ENCODE peak calls at places on chromosome 2, in seven cellular contexts. W is Peyer's patch, Q is nucleus accumbens, R is mucosa of descending colon, F is putamen, E is ureter, U is adipocyte. Y is an unnamed sample.

GRCh38 chr2:41723531-41723930 is 324.3 kb upstream of the PKDCC start:
- DNase-seq in U (peak; percentile 17), R (no peak), E (no peak), W (no peak), Q (no peak), F (no peak), Y (no peak)

GRCh38 chr2:194054262-194054767 is 1602.7 kb upstream of the SLC39A10 start:
- DNase-seq in U (no peak), Q (no peak), F (no peak), W (no peak), E (no peak), R (no peak), Y (no peak)

GRCh38 chr2:82062469-82062868 is 1757.9 kb upstream of the LRRTM1 start:
- DNase-seq in U (no peak), R (no peak), F (no peak), E (no peak), W (no peak), Q (no peak), Y (no peak)

GRCh38 chr2:177629357-177630000 is 236.9 kb downstream of the AGPS start:
- DNase-seq in W (no peak), R (no peak), U (no peak), F (no peak), E (no peak), Q (no peak), Y (no peak)

GRCh38 chr2:208280933-208281332 is 14.9 kb downstream of the PIKFYVE start:
- DNase-seq in Q (no peak), E (no peak), F (no peak), U (peak; percentile 64), R (no peak), W (no peak), Y (no peak)

GRCh38 chr2:71801969-71802368 is 345.7 kb downstream of the CYP26B1 start:
- DNase-seq in F (peak; percentile 18), U (peak; percentile 80), R (peak; percentile 36), Q (no peak), W (no peak), E (peak; percentile 61), Y (no peak)

GRCh38 chr2:12619975-12620374 is 96.8 kb upstream of the TRIB2 start:
- DNase-seq in U (peak; percentile 91), Q (no peak), W (no peak), R (no peak), E (no peak), F (no peak), Y (peak; percentile 87)

GRCh38 chr2:202612145-202612544 is 22.6 kb upstream of the FAM117B start:
- DNase-seq in F (no peak), W (no peak), U (peak; percentile 15), E (no peak), R (no peak), Q (no peak), Y (no peak)

GRCh38 chr2:241859436-241860183 is 916 bp upstream of the PDCD1 start:
- DNase-seq in U (no peak), F (peak; percentile 49), E (no peak), Q (no peak), R (peak; percentile 41), W (peak; percentile 62), Y (no peak)

GRCh38 chr2:216776076-216776726 is 80.9 kb upstream of the IGFBP5 start:
- DNase-seq in F (no peak), U (no peak), E (no peak), R (no peak), Q (no peak), W (no peak), Y (no peak)

GRCh38 chr2:105766300-105766866 is 21.7 kb downstream of the NCK2 start:
- DNase-seq in F (no peak), U (no peak), R (no peak), Q (no peak), W (peak; percentile 16), E (no peak), Y (no peak)

GRCh38 chr2:26245810-26246209 is 1.1 kb downstream of the HADHB start:
- DNase-seq in E (no peak), U (peak; percentile 51), F (no peak), Q (no peak), R (no peak), W (no peak), Y (no peak)

GRCh38 chr2:73295751-73296400 is 2.5 kb upstream of the EGR4 start:
- DNase-seq in F (no peak), U (no peak), E (no peak), W (no peak), R (no peak), Q (no peak), Y (peak; percentile 62)

GRCh38 chr2:118800736-118801135 is 46.7 kb downstream of the EN1 start:
- DNase-seq in Q (no peak), U (peak; percentile 8), E (no peak), R (no peak), W (no peak), F (no peak), Y (peak; percentile 9)

GRCh38 chr2:32484907-32485306 is 128.1 kb downstream of the BIRC6 start:
- DNase-seq in F (no peak), W (no peak), Q (no peak), U (peak; percentile 96), R (no peak), E (no peak), Y (peak; percentile 85)

GRCh38 chr2:98908909-98909308 is 27.1 kb downstream of the CRACDL start:
- DNase-seq in W (no peak), U (peak; percentile 55), Q (no peak), E (peak; percentile 36), F (peak; percentile 66), R (no peak), Y (peak; percentile 73)

GRCh38 chr2:218327451-218327850 is 29.2 kb upstream of the CATIP start:
- DNase-seq in E (no peak), U (no peak), R (no peak), W (no peak), Q (no peak), F (no peak), Y (no peak)

GRCh38 chr2:232901711-232902578 is 31.9 kb downstream of the SNORC start:
- DNase-seq in Q (no peak), F (no peak), W (no peak), E (no peak), R (no peak), U (peak; percentile 82), Y (peak; percentile 64)

GRCh38 chr2:27400348-27401135 is 8.8 kb downstream of the PPM1G start:
- DNase-seq in W (no peak), U (no peak), E (no peak), R (no peak), Q (no peak), F (no peak), Y (no peak)

GRCh38 chr2:48738806-48739205 is 16.7 kb downstream of the LHCGR start:
- DNase-seq in E (no peak), W (no peak), Q (no peak), R (no peak), U (no peak), F (no peak), Y (peak; percentile 16)

GRCh38 chr2:209960676-209961630 is 41.5 kb upstream of the RPE start:
- DNase-seq in Q (no peak), U (peak; percentile 77), W (peak; percentile 37), E (peak; percentile 49), F (peak; percentile 39), R (peak; percentile 68), Y (peak; percentile 7)

GRCh38 chr2:120825370-120826259 is 89.9 kb downstream of the GLI2 start:
- DNase-seq in E (peak; percentile 78), R (peak; percentile 24), Q (no peak), F (peak; percentile 89), U (peak; percentile 85), W (no peak), Y (no peak)

GRCh38 chr2:71530246-71530986 is 77.1 kb downstream of the DYSF start:
- DNase-seq in R (peak; percentile 34), W (no peak), U (peak; percentile 76), Q (no peak), F (no peak), E (no peak), Y (peak; percentile 37)

GRCh38 chr2:28274911-28275685 is 117.6 kb upstream of the FOSL2 start:
- DNase-seq in E (peak; percentile 54), Q (no peak), W (no peak), R (peak; percentile 84), F (no peak), U (peak; percentile 75), Y (peak; percentile 96)

GRCh38 chr2:191415101-191415500 is 169.9 kb downstream of the MYO1B start:
- DNase-seq in E (no peak), R (no peak), Q (no peak), F (no peak), W (no peak), U (no peak), Y (no peak)

GRCh38 chr2:235567842-235568241 is 74.0 kb downstream of the AGAP1 start:
- DNase-seq in W (no peak), Q (no peak), R (no peak), E (no peak), U (no peak), F (no peak), Y (no peak)

GRCh38 chr2:129087133-129087813 is 768.6 kb upstream of the HS6ST1 start:
- DNase-seq in F (peak; percentile 6), R (no peak), E (no peak), Q (no peak), W (no peak), U (peak; percentile 11), Y (no peak)

GRCh38 chr2:212364586-212364985 is 174.0 kb downstream of the ERBB4 start:
- DNase-seq in R (no peak), F (no peak), Q (no peak), W (no peak), E (no peak), U (no peak), Y (no peak)

GRCh38 chr2:58448065-58448507 is 207.0 kb upstream of the FANCL start:
- DNase-seq in E (no peak), W (no peak), Q (no peak), F (peak; percentile 88), R (peak; percentile 81), U (peak; percentile 81), Y (peak; percentile 52)